ENCODE peak calls at places on chromosomes 7 and 10, in seven cellular contexts. One of them, this sample, is unnamed.

GRCh38 chr10:71456631-71457030 is 59.9 kb downstream of the CDH23 start:
- DNase-seq in GM04504: no peak
- DNase-seq in NCI-H345: no peak
- DNase-seq in choroid plexus epithelial cell: no peak
- DNase-seq in T follicular helper cell: no peak
- DNase-seq in BE2C: no peak
- DNase-seq in OCI-M1: no peak
- DNase-seq in this sample: no peak

GRCh38 chr10:49556723-49557122 is 17.8 kb upstream of the ERCC6 start:
- DNase-seq in GM04504: no peak
- DNase-seq in OCI-M1: no peak
- DNase-seq in NCI-H345: no peak
- DNase-seq in choroid plexus epithelial cell: no peak
- DNase-seq in BE2C: no peak
- DNase-seq in T follicular helper cell: no peak
- DNase-seq in this sample: no peak

GRCh38 chr10:86580549-86580886 is 58.9 kb upstream of the WAPL start:
- DNase-seq in NCI-H345: no peak
- DNase-seq in OCI-M1: peak; percentile 8
- DNase-seq in BE2C: no peak
- DNase-seq in GM04504: no peak
- DNase-seq in T follicular helper cell: no peak
- DNase-seq in choroid plexus epithelial cell: no peak
- DNase-seq in this sample: no peak

GRCh38 chr7:68706291-68706690 is 892.0 kb upstream of the AUTS2 start:
- DNase-seq in OCI-M1: no peak
- DNase-seq in T follicular helper cell: no peak
- DNase-seq in GM04504: no peak
- DNase-seq in NCI-H345: no peak
- DNase-seq in BE2C: no peak
- DNase-seq in choroid plexus epithelial cell: peak; percentile 85
- DNase-seq in this sample: no peak

GRCh38 chr10:46091834-46092522 is 45.9 kb upstream of the MSMB start:
- DNase-seq in T follicular helper cell: no peak
- DNase-seq in BE2C: no peak
- DNase-seq in choroid plexus epithelial cell: no peak
- DNase-seq in OCI-M1: no peak
- DNase-seq in GM04504: no peak
- DNase-seq in NCI-H345: no peak
- DNase-seq in this sample: no peak

GRCh38 chr7:129644634-129645230 is 33.2 kb downstream of the NRF1 start:
- DNase-seq in choroid plexus epithelial cell: peak; percentile 78
- DNase-seq in BE2C: no peak
- DNase-seq in T follicular helper cell: no peak
- DNase-seq in OCI-M1: peak; percentile 54
- DNase-seq in GM04504: peak; percentile 12
- DNase-seq in NCI-H345: peak; percentile 24
- DNase-seq in this sample: peak; percentile 65

GRCh38 chr7:151010307-151011096 is 13.8 kb downstream of the ATG9B start:
- DNase-seq in OCI-M1: peak; percentile 79
- DNase-seq in T follicular helper cell: peak; percentile 18
- DNase-seq in NCI-H345: no peak
- DNase-seq in BE2C: no peak
- DNase-seq in choroid plexus epithelial cell: peak; percentile 56
- DNase-seq in GM04504: no peak
- DNase-seq in this sample: peak; percentile 36

GRCh38 chr10:29517352-29517923 is 117.3 kb downstream of the SVIL start:
- DNase-seq in OCI-M1: peak; percentile 57
- DNase-seq in choroid plexus epithelial cell: peak; percentile 68
- DNase-seq in T follicular helper cell: no peak
- DNase-seq in BE2C: peak; percentile 49
- DNase-seq in GM04504: no peak
- DNase-seq in NCI-H345: no peak
- DNase-seq in this sample: peak; percentile 51

GRCh38 chr7:36863901-36864701 is 139.8 kb upstream of the AOAH start:
- DNase-seq in NCI-H345: no peak
- DNase-seq in BE2C: peak; percentile 34
- DNase-seq in OCI-M1: no peak
- DNase-seq in GM04504: no peak
- DNase-seq in choroid plexus epithelial cell: no peak
- DNase-seq in T follicular helper cell: no peak
- DNase-seq in this sample: no peak

GRCh38 chr10:25082276-25083204 is 66.1 kb downstream of the THNSL1 start:
- DNase-seq in GM04504: no peak
- DNase-seq in T follicular helper cell: no peak
- DNase-seq in BE2C: no peak
- DNase-seq in NCI-H345: peak; percentile 11
- DNase-seq in OCI-M1: no peak
- DNase-seq in choroid plexus epithelial cell: peak; percentile 28
- DNase-seq in this sample: no peak

GRCh38 chr7:142914121-142914520 is 19.4 kb downstream of the TRPV5 start:
- DNase-seq in T follicular helper cell: no peak
- DNase-seq in choroid plexus epithelial cell: no peak
- DNase-seq in GM04504: no peak
- DNase-seq in NCI-H345: no peak
- DNase-seq in BE2C: no peak
- DNase-seq in OCI-M1: no peak
- DNase-seq in this sample: peak; percentile 53

GRCh38 chr7:3544202-3544601 is 243.2 kb downstream of the SDK1 start:
- DNase-seq in choroid plexus epithelial cell: no peak
- DNase-seq in T follicular helper cell: no peak
- DNase-seq in BE2C: no peak
- DNase-seq in OCI-M1: no peak
- DNase-seq in GM04504: no peak
- DNase-seq in NCI-H345: no peak
- DNase-seq in this sample: no peak